ENCODE peak calls at places on chromosome 9, in five cellular contexts. K is coronary artery, M is fibroblast of villous mesenchyme, G is fibroblast of the aortic adventitia, S is upper lobe of right lung. U is an unnamed sample.

GRCh38 chr9:98080780-98081179 is 24.2 kb downstream of the NANS start:
- DNase-seq in K (no peak), G (no peak), S (no peak), M (no peak), U (no peak)

GRCh38 chr9:125878241-125878640 is 131.1 kb downstream of the PBX3 start:
- DNase-seq in S (no peak), M (no peak), K (no peak), G (peak; percentile 17), U (no peak)

GRCh38 chr9:76646249-76646648 is 118.0 kb upstream of the PCA3 start:
- DNase-seq in G (peak; percentile 30), S (no peak), K (no peak), M (no peak), U (no peak)

GRCh38 chr9:34490760-34491159 is 32.0 kb downstream of the ENHO start:
- DNase-seq in K (no peak), S (no peak), M (no peak), G (no peak), U (no peak)

GRCh38 chr9:68914751-68915150 is 99.2 kb downstream of the PRKACG start:
- DNase-seq in K (no peak), G (no peak), M (no peak), S (no peak), U (no peak)

GRCh38 chr9:108645520-108645919 is 210.3 kb downstream of the ACTL7B start:
- DNase-seq in K (no peak), G (no peak), S (no peak), M (no peak), U (no peak)

GRCh38 chr9:93650448-93650847 is 74.1 kb downstream of the PHF2 start:
- DNase-seq in K (peak; percentile 45), S (peak; percentile 55), G (no peak), M (no peak), U (no peak)

GRCh38 chr9:98370300-98370975 is 115.0 kb upstream of the TBC1D2 start:
- DNase-seq in M (no peak), S (peak; percentile 34), G (no peak), K (no peak), U (no peak)

GRCh38 chr9:77708416-77708815 is 60.3 kb upstream of the GNA14 start:
- DNase-seq in S (no peak), K (no peak), G (peak; percentile 45), M (peak; percentile 43), U (no peak)

GRCh38 chr9:125990793-125991220 is 243.6 kb downstream of the PBX3 start:
- DNase-seq in S (peak; percentile 37), K (no peak), G (no peak), M (no peak), U (no peak)

GRCh38 chr9:135674977-135675376 is 11.9 kb downstream of the LCN9 start:
- DNase-seq in K (no peak), S (no peak), G (no peak), M (no peak), U (no peak)

GRCh38 chr9:113454914-113455761 is 8.4 kb upstream of the RGS3 start:
- DNase-seq in S (no peak), G (peak; percentile 98), M (peak; percentile 91), K (peak; percentile 84), U (no peak)

GRCh38 chr9:109968702-109969450 is 188.9 kb downstream of the PALM2AKAP2 start:
- DNase-seq in G (peak; percentile 41), K (no peak), S (no peak), M (peak; percentile 38), U (no peak)
- TF ChIP-seq CTCF in G (peak; percentile 43), K (no peak), S (no peak), M (peak; percentile 41), U (no peak)

DNA sequence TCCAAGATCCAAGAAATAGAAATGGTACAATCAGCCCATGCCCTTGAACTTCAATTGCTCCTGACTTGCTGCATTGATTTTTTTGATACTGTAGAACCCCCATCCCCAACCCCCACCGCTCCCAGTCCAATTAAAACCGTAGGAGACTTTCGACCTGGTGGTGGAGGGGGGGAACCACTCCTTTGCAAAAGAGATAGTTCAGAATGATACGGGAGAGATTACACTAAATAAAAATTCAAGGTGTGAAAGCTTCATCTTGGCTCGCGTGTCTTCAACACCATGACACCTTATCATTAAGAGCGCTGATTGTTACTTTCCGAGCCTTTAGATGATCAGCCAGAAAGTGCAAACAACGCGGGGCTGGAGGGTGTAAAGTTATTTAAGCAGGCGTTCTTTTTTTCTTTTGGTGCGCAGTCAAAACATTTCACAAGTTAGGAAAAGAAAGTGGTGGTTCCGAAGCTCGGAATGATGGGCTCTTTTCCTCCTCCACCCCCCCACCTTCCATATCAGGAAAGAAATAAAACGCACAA is 1.3 kb upstream of the ZNF462 start:
- DNase-seq in S (no peak), M (no peak), K (no peak), G (peak; percentile 24), U (no peak)
- TF ChIP-seq CTCF in S (no peak), M (no peak), K (no peak), G (no peak), U (no peak)

GRCh38 chr9:265209-265900 is 50.7 kb downstream of the DOCK8 start:
- DNase-seq in G (no peak), K (no peak), S (no peak), M (no peak), U (no peak)
- TF ChIP-seq CTCF in G (no peak), K (no peak), S (no peak), M (no peak), U (no peak)

DNA sequence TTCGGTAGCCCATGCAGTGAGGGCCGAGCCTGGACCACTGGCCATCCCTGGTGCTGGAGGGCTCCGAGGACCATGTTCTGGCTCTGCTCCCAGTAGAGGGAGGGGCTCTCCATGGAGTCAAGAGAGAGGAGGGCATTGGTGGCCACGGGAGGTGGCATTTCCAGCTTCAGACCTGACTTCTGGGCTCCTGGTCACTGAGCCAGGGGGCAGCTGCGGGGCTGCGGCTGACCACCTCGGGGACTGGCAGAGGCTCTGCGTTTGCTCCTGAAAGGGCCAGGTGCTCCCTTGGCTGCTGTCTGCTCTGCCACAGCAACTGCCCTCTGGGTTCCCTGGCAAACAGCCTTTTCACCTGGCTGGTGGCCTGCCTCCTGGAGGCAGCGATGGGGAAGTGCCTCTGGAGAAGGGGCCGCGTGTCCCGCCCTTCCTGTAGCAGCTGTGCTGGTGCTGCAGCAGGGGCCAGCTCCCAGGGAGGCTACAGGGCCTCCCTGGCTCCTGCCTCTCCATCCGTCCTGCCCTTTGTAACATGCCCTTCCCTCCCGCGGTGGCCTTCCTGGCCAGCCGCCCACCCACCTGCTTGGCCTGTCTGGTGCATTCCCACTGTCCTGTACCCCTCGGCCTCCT is 144.6 kb downstream of the CACNA1B start:
- DNase-seq in K (no peak), S (peak; percentile 61), G (no peak), M (no peak), U (no peak)
- TF ChIP-seq CTCF in K (no peak), S (peak; percentile 13), G (peak; percentile 8), M (peak; percentile 22), U (no peak)

DNA sequence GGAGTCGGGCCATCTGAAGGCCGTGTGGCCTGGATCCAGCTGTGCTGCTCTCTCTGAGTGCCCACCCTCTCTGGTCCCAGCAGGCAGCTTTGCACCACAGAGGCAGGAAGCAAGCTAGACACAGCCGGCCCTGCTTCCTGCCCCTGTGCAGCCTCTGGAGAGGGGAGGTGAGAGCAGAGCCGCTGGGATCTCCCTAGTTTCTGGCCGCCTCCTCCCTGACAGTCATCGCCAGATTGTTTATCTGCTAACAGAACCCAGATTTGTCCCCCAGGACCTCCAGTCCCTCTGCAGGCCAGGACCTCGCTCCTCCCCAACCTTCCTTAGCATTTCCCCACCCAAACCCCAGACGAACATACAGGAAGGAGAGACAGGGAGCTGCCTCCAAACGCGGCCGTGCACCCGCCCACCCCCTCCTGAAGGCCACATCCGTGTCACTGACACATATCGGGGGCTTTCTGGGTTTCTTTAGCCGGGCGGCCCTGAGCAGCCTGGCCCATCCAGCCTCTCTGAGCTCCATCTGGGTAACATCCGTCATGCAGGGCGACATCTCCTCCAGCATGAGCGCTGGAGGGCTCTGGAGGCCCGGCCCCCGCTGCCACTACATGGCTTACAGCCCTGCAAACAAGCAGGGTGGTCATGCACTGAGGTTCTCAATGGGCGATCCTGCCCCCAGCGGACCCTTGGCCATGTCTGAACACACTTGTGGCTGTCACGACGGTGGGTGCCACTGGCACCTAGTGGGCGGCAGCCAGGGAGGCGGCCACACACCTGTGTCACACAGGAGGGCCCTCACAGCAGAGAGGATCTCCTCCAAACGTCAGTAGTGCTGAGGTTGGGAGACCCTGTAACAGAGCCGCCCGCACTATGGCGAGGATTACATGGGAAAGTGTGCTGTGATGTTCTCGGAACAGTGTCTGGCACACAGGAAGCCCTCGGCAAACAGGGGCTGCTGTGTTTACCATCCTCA is 47.6 kb downstream of the DBH start:
- DNase-seq in M (peak; percentile 55), S (no peak), K (no peak), G (no peak), U (no peak)
- TF ChIP-seq CTCF in M (peak; percentile 1), S (peak; percentile 11), K (no peak), G (no peak), U (no peak)